ENCODE peak calls at places on chromosome 20, in seven cellular contexts. T is prostate gland, X is spleen, O is HCT116, E is transverse colon, H is A549, D is body of pancreas. U is an unnamed sample.

GRCh38 chr20:57425150-57426013 is 34.2 kb downstream of the RBM38 start:
- DNase-seq in T (no peak), X (peak), O (no peak), E (no peak), H (no peak), D (no peak), U (no peak)

GRCh38 chr20:64158346-64159285 is 5.6 kb upstream of the MYT1 start:
- DNase-seq in T (no peak), X (no peak), O (no peak), E (no peak), H (no peak), D (no peak), U (no peak)

GRCh38 chr20:48437146-48437545 is 390.7 kb downstream of the PREX1 start:
- DNase-seq in T (no peak), X (no peak), O (no peak), E (no peak), H (no peak), D (no peak), U (no peak)

GRCh38 chr20:33893314-33893713 is 82.2 kb downstream of the CHMP4B start:
- DNase-seq in T (no peak), X (no peak), O (no peak), E (no peak), H (no peak), D (no peak), U (no peak)

GRCh38 chr20:56391037-56391436 is 978 bp downstream of the AURKA start:
- DNase-seq in T (no peak), X (no peak), O (no peak), E (no peak), H (no peak), D (no peak), U (no peak)

GRCh38 chr20:10536531-10536930 is 101.4 kb downstream of the SLX4IP start:
- DNase-seq in T (peak), X (no peak), O (no peak), E (no peak), H (peak), D (peak), U (no peak)

GRCh38 chr20:22905667-22906066 is 129.4 kb upstream of the SSTR4 start:
- DNase-seq in T (no peak), X (no peak), O (no peak), E (no peak), H (no peak), D (peak), U (peak)

GRCh38 chr20:11195169-11195568 is 521.4 kb upstream of the JAG1 start:
- DNase-seq in T (no peak), X (no peak), O (no peak), E (peak), H (no peak), D (no peak), U (no peak)

GRCh38 chr20:47669927-47670890 is 115.1 kb downstream of the SULF2 start:
- DNase-seq in T (no peak), X (no peak), O (no peak), E (no peak), H (no peak), D (no peak), U (no peak)

GRCh38 chr20:49957487-49957938 is 21.3 kb downstream of the RNF114 start:
- DNase-seq in T (no peak), X (peak), O (no peak), E (no peak), H (peak), D (peak), U (no peak)

GRCh38 chr20:33158637-33159385 is 9.1 kb upstream of the BPIFA2 start:
- DNase-seq in T (no peak), X (no peak), O (no peak), E (no peak), H (no peak), D (no peak), U (no peak)

GRCh38 chr20:50354690-50355592 is 155.2 kb upstream of the PTPN1 start:
- DNase-seq in T (no peak), X (peak), O (no peak), E (peak), H (no peak), D (no peak), U (no peak)

GRCh38 chr20:48910360-48910781 is 11.1 kb upstream of the ARFGEF2 start:
- DNase-seq in T (no peak), X (no peak), O (no peak), E (no peak), H (peak), D (no peak), U (no peak)

GRCh38 chr20:46209930-46210671 is 92.0 kb downstream of the CD40 start:
- DNase-seq in T (no peak), X (no peak), O (no peak), E (no peak), H (no peak), D (no peak), U (no peak)

GRCh38 chr20:50286609-50287008 is 96.0 kb downstream of the CEBPB start:
- DNase-seq in T (no peak), X (no peak), O (no peak), E (peak), H (peak), D (peak), U (peak)

GRCh38 chr20:63280929-63281545 is 8.4 kb downstream of the ARFGAP1 start:
- DNase-seq in T (no peak), X (no peak), O (no peak), E (no peak), H (peak), D (no peak), U (no peak)

GRCh38 chr20:44738779-44739477 is 6.7 kb upstream of the KCNK15 start:
- DNase-seq in T (peak), X (no peak), O (peak), E (peak), H (peak), D (peak), U (peak)

GRCh38 chr20:2470051-2470431 is 548 bp downstream of the SNRPB start:
- DNase-seq in T (peak), X (no peak), O (no peak), E (peak), H (peak), D (peak), U (peak)
- TF ChIP-seq POLR2A in T (no peak), X (no peak), O (no peak), E (no peak), H (no peak), D (no peak), U (no peak)

GRCh38 chr20:1381753-1382591 is 10.9 kb downstream of the FKBP1A start:
- DNase-seq in T (no peak), X (no peak), O (no peak), E (no peak), H (no peak), D (no peak), U (no peak)
- H3K4me3 ChIP-seq in T (no peak), X (no peak), O (no peak), E (no peak), H (no peak), D (no peak), U (no peak)

GRCh38 chr20:18790787-18791186 is 22.8 kb upstream of the SCP2D1 start:
- DNase-seq in T (no peak), X (no peak), O (no peak), E (no peak), H (no peak), D (no peak), U (peak)

GRCh38 chr20:18796282-18796833 is 17.2 kb upstream of the SCP2D1 start:
- DNase-seq in T (no peak), X (no peak), O (no peak), E (no peak), H (no peak), D (no peak), U (no peak)

GRCh38 chr20:18795366-18795765 is 18.2 kb upstream of the SCP2D1 start:
- DNase-seq in T (no peak), X (no peak), O (no peak), E (no peak), H (no peak), D (no peak), U (no peak)

GRCh38 chr20:18794428-18794787 is 19.2 kb upstream of the SCP2D1 start:
- DNase-seq in T (no peak), X (no peak), O (no peak), E (no peak), H (no peak), D (no peak), U (no peak)

DNA sequence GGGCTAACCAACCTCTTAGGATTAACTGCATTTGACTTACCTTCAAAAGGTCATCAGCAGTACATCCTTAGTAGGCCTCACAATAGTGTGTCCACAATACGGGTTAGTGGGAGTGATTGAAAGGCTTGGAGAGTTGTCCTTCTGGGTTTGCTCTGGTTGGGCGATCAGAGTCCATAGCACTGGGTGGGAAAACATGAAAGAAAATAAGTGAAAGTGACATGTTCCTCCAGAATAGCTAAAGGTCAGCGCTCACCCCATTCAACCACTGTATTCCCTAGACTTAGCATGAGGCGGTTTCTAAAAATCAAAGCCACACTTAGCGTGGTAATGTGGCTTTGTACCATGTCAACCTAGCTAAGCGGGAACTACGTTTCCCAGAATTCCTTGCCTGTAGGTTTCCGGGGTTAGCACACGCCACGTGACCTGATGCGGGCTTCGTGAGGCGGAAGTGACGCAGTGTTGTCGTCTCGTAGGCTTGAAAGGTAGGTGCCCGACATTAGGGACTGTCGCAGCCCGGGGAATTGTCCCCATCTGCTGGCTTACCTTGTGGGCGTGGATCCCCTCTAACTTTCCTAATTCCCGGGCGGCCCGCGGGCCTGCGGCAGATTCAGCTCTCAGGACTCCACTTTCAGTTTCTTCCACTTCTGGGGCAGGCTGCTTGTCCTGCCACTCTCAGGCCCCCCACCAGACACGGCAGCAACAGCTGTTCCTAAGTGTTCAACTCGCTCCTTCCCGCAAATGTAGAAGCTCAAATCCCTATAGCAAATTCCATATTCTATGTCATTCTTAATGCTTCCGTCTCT is 19.8 kb upstream of the SCP2D1 start:
- DNase-seq in T (peak), X (peak), O (peak), E (peak), H (peak), D (peak), U (peak)
- TF ChIP-seq POLR2A in T (peak), X (no peak), O (peak), E (peak), H (peak), D (peak), U (peak)

DNA sequence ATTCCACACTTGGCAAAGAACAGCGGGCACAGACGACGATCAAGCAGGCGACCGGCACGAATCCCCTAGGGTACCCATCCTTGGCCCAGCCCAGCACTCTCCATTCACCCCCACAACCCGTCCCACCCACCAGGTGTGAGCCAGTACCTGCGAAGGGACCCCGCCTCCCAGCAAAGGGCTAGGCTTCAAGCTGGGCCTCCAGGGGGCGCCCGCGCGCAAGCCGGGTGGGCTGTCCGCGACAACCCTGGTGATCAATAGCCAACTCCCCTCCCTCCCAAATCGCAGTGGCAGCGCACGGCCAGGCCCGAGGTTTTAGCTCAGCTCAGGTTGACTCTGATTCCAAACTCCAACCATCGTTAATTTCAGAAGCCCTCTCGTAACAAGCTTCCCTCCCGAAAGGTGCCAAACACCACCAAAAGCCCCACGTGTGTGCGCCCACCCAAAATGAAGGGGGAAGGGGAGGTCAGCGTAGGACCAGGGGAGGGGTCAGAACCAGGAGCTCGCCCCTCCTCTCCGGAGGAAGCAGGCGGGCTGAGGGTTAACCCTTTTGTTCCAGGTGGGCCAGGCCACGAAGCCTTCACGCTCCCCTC is 2.1 kb downstream of the SALL4 start:
- DNase-seq in T (peak), X (peak), O (peak), E (peak), H (peak), D (peak), U (peak)
- H3K4me3 ChIP-seq in T (peak), X (no peak), O (peak), E (peak), H (peak), D (no peak), U (no peak)

GRCh38 chr20:61761453-61762207 is 304.1 kb downstream of the TAF4 start:
- DNase-seq in T (no peak), X (peak), O (no peak), E (no peak), H (no peak), D (no peak), U (no peak)
- TF ChIP-seq POLR2A in T (no peak), X (no peak), O (no peak), E (no peak), H (no peak), D (no peak), U (no peak)

GRCh38 chr20:3887870-3888614 is 1.1 kb upstream of the PANK2 start:
- DNase-seq in T (no peak), X (no peak), O (peak), E (peak), H (peak), D (peak), U (peak)

GRCh38 chr20:3888622-3889488 is at the start of gene PANK2:
- DNase-seq in T (peak), X (peak), O (peak), E (peak), H (peak), D (peak), U (peak)

GRCh38 chr20:3890410-3890751 is 1.2 kb downstream of the PANK2 start:
- DNase-seq in T (no peak), X (no peak), O (no peak), E (no peak), H (no peak), D (no peak), U (no peak)

GRCh38 chr20:3890999-3891929 is 2.1 kb downstream of the PANK2 start:
- DNase-seq in T (no peak), X (no peak), O (no peak), E (no peak), H (no peak), D (no peak), U (no peak)

GRCh38 chr20:3889489-3890409 is 562 bp downstream of the PANK2 start:
- DNase-seq in T (no peak), X (peak), O (no peak), E (peak), H (peak), D (peak), U (peak)
- H3K4me3 ChIP-seq in T (peak), X (peak), O (peak), E (peak), H (peak), D (peak), U (peak)

DNA sequence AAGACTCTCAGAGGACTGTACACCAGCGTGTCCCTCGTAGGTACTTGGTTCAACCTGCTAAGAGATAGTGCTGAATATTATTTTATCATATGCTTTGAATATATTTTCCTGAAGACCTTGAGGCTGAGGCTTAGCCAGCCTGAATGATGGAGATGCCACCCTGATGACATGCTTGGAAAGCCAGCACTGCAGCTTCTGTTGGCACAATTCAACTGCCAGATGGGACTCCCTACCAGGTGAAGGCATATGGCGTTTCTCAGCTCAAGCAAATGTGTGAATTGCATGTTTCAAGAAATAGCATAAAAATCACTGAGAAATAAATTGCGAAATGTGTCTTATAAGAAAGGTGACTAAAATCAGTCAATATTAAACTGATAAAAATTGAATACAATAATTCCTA is 228.1 kb upstream of the CST7 start:
- DNase-seq in T (no peak), X (no peak), O (no peak), E (no peak), H (no peak), D (no peak), U (no peak)
- TF ChIP-seq POLR2A in T (no peak), X (no peak), O (no peak), E (no peak), H (no peak), D (no peak), U (no peak)

GRCh38 chr20:31516651-31517050 is 2.4 kb downstream of the HM13 start:
- DNase-seq in T (no peak), X (no peak), O (no peak), E (no peak), H (no peak), D (no peak), U (no peak)
- H3K4me3 ChIP-seq in T (no peak), X (no peak), O (no peak), E (no peak), H (peak), D (no peak), U (no peak)

GRCh38 chr20:59016795-59017492 is 2.3 kb upstream of the TUBB1 start:
- DNase-seq in T (no peak), X (no peak), O (no peak), E (no peak), H (no peak), D (no peak), U (no peak)

GRCh38 chr20:59020938-59021551 is 1.8 kb downstream of the TUBB1 start:
- DNase-seq in T (no peak), X (no peak), O (no peak), E (no peak), H (no peak), D (no peak), U (no peak)

GRCh38 chr20:59018817-59019216 is 412 bp upstream of the TUBB1 start:
- DNase-seq in T (no peak), X (peak), O (no peak), E (no peak), H (no peak), D (no peak), U (no peak)

GRCh38 chr20:59017493-59018231 is 1.6 kb upstream of the TUBB1 start:
- DNase-seq in T (no peak), X (peak), O (no peak), E (no peak), H (no peak), D (no peak), U (no peak)

DNA sequence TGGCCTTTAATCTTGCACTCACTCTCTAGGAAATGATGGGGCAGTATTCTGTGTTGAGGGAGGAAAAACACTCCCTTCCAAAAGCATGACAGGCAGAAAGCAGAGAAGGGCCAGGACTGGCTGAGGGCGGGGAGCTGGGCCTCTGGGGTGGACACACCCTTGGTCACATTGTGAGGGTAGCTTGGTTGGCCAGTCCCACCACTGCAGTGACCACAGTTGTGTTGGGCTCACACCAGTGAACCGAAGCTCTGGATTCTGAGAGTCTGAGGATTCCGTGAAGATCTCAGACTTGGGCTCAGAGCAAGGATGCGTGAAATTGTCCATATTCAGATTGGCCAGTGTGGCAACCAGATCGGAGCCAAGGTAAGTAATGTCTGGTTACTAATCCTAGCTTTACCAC is at the start of gene TUBB1:
- DNase-seq in T (no peak), X (peak), O (no peak), E (no peak), H (no peak), D (no peak), U (no peak)
- TF ChIP-seq POLR2A in T (no peak), X (no peak), O (no peak), E (no peak), H (no peak), D (no peak), U (no peak)